ENCODE peak calls at places on chromosomes 12 and 14, in five cellular contexts. C is H1, Q is HCT116, E is HepG2, P is GM12878. G is an unnamed sample.
A peak's percentile ranks its signal among the peaks of the same experiment; 100 is the strongest.

GRCh38 chr12:39103552-39104165 is 198.3 kb upstream of the CPNE8 start:
- DNase-seq in C (no peak), P (peak; percentile 15), Q (peak; percentile 70), E (peak; percentile 59), G (peak; percentile 64)

GRCh38 chr14:95545769-95546168 is 10.9 kb downstream of the GLRX5 start:
- DNase-seq in E (no peak), Q (peak; percentile 53), C (no peak), P (no peak), G (no peak)

GRCh38 chr12:111268738-111269572 is 99.9 kb downstream of the PHETA1 start:
- DNase-seq in C (peak; percentile 81), Q (peak; percentile 6), E (no peak), P (no peak), G (no peak)

GRCh38 chr14:67464856-67465255 is 23.7 kb downstream of the TMEM229B start:
- DNase-seq in Q (no peak), C (no peak), P (no peak), E (no peak), G (no peak)

GRCh38 chr12:89494411-89495231 is 30.0 kb downstream of the GALNT4 start:
- DNase-seq in P (no peak), E (no peak), C (no peak), Q (no peak), G (no peak)

GRCh38 chr14:103684871-103685270 is 30.4 kb downstream of the XRCC3 start:
- DNase-seq in C (no peak), Q (no peak), P (no peak), E (no peak), G (no peak)

GRCh38 chr12:52305921-52306705 is 14.8 kb upstream of the KRT81 start:
- DNase-seq in P (no peak), Q (no peak), C (no peak), E (no peak), G (no peak)

GRCh38 chr14:78721756-78722455 is 551.7 kb downstream of the NRXN3 start:
- DNase-seq in C (no peak), E (no peak), P (no peak), Q (no peak), G (no peak)

GRCh38 chr12:91877461-91878230 is 268.0 kb downstream of the BTG1 start:
- DNase-seq in C (no peak), Q (no peak), E (no peak), P (no peak), G (no peak)

GRCh38 chr14:64117671-64118402 is 176.3 kb downstream of the ESR2 start:
- DNase-seq in C (no peak), Q (no peak), P (no peak), E (no peak), G (no peak)

GRCh38 chr14:34971801-34972200 is 11.0 kb upstream of the SRP54 start:
- DNase-seq in P (no peak), Q (no peak), C (no peak), E (no peak), G (no peak)

GRCh38 chr14:52834440-52834842 is 43.0 kb upstream of the GNPNAT1 start:
- DNase-seq in P (no peak), C (no peak), Q (no peak), E (no peak), G (no peak)

GRCh38 chr14:22594156-22594716 is 3.9 kb upstream of the ABHD4 start:
- DNase-seq in P (no peak), E (no peak), Q (no peak), C (no peak), G (no peak)

GRCh38 chr12:15701721-15702156 is 87.4 kb downstream of the EPS8 start:
- DNase-seq in E (no peak), C (no peak), Q (no peak), P (no peak), G (no peak)

GRCh38 chr14:92516344-92516965 is 2.9 kb downstream of the RIN3 start:
- DNase-seq in E (no peak), C (no peak), Q (no peak), P (no peak), G (no peak)

DNA sequence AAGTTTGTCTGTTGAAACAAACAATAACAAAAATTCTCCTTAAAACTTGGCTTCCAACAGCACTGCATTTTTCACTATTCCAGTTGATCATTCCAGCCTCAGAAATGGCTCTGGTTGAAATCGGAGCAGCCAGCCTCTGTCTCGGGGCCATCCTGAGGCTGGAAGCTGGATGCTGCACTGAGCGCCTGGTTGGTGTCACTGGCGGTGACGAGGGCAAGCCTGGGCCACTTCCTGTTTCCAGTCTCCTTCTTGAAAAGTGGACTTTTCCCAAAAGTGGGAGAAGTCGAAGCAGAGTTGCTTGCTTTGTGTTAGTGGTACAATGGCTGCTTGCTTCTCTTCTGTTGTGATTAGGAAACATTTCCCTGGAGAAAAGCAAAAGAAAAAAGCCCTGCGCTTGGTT is 48.7 kb downstream of the CCDC92 start:
- DNase-seq in Q (no peak), C (no peak), P (no peak), E (no peak), G (no peak)
- TF ChIP-seq ZNF274 in Q (no peak), C (no peak), P (no peak), E (no peak), G (no peak)

GRCh38 chr12:1821805-1822204 is 1.4 kb downstream of the LRTM2 start:
- DNase-seq in P (no peak), E (no peak), Q (no peak), C (no peak), G (peak; percentile 49)
- H3K27me3 ChIP-seq in P (peaks cover 8% of the 10 kb centered on the region), E (peaks cover 15% of the 10 kb centered on the region), Q (peaks cover 6% of the 10 kb centered on the region), C (peaks cover 31% of the 10 kb centered on the region), G (peaks cover 40% of the 10 kb centered on the region)

DNA sequence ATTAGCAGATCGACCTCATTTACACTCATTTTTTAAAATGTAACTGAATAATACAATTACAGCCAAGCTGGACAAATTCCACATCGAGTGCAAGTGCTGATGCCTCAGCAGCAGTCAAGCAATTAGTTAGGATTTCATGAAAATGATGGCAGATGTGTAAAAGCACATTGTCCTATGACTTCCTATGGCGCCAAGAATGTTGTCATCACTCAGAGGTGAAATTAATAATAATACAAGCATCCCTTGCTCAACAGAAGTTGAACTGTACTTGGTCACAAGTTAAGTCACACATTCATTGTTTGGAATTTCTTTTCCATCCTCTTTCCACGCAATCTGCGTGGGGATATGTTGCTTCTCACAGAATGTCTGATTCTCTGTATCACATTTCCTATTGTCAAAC is 117.3 kb downstream of the GTF2A1 start:
- DNase-seq in P (no peak), C (no peak), E (no peak), Q (no peak), G (no peak)
- TF ChIP-seq ZNF274 in P (no peak), C (no peak), E (no peak), Q (no peak), G (no peak)

GRCh38 chr12:54025507-54026393 is 2.5 kb upstream of the HOXC6 start:
- DNase-seq in P (no peak), Q (no peak), C (no peak), E (no peak), G (no peak)

GRCh38 chr12:54026640-54027441 is 1.4 kb upstream of the HOXC6 start:
- DNase-seq in P (no peak), Q (no peak), C (no peak), E (no peak), G (no peak)

GRCh38 chr12:54024127-54024526 is 4.1 kb upstream of the HOXC6 start:
- DNase-seq in P (no peak), Q (no peak), E (no peak), C (no peak), G (no peak)

GRCh38 chr12:54022960-54023884 is 5.0 kb upstream of the HOXC6 start:
- DNase-seq in Q (no peak), E (no peak), P (no peak), C (no peak), G (no peak)

GRCh38 chr12:54024581-54024980 is 3.7 kb upstream of the HOXC6 start:
- DNase-seq in E (no peak), Q (no peak), C (no peak), P (no peak), G (no peak)
- H3K27me3 ChIP-seq in E (peaks cover 2% of the 10 kb centered on the region), Q (no peaks in the 10 kb centered on the region), C (peaks cover 100% of the 10 kb centered on the region), P (peaks cover 5% of the 10 kb centered on the region), G (peaks cover 100% of the 10 kb centered on the region)

DNA sequence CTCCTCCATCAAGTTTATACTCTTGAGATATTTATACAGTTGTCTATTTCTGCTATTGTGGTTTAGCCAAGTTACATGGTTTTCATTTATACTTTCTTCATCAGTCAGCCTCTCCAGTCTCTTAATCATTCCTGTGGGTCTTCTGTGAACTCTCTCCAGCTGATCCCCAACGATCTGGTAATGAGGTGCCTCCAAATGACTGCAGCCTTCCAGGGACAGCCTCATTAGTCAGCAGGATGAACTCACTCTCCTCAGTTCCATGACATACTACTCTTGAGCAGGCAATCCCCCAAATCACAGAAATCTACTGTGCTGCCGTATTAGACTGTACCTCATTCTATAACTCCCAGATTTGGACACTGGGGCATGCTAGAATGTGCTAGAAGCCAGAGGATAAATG is 15.3 kb downstream of the AREL1 start:
- DNase-seq in C (no peak), P (no peak), Q (no peak), E (no peak), G (no peak)
- TF ChIP-seq ZNF274 in C (no peak), P (no peak), Q (no peak), E (no peak), G (no peak)

DNA sequence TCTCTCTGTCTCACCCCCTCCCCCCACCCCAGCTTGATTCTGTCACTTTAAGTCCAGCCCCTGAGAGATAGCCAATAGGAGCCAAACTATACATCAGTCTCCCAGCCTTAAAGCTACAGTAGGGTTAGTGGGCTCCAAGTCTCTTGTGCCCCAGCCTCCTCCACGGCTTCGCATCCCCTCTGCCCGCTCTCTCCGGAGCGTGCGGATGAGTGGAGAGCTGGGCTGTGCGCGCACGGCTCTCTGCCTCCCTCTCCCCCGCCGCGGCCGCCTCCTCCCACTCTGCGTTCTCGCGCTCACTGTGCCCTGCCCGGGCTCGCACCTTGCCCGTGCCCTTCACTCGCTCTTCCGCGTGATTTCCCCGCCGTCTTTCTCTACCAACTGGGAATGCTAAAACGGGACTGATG is at the start of gene ESRRB:
- DNase-seq in Q (peak; percentile 65), C (no peak), P (no peak), E (no peak), G (peak; percentile 54)
- H3K27me3 ChIP-seq in Q (peaks cover 24% of the 10 kb centered on the region), C (peaks cover 50% of the 10 kb centered on the region), P (peaks cover 16% of the 10 kb centered on the region), E (peaks cover 6% of the 10 kb centered on the region), G (peaks cover 59% of the 10 kb centered on the region)

GRCh38 chr14:99938896-99939295 is 126.3 kb upstream of the EVL start:
- DNase-seq in E (no peak), C (no peak), P (no peak), Q (no peak), G (no peak)

GRCh38 chr14:99937475-99938244 is 127.6 kb upstream of the EVL start:
- DNase-seq in P (no peak), E (no peak), Q (no peak), C (no peak), G (no peak)

GRCh38 chr14:99936738-99937474 is 128.3 kb upstream of the EVL start:
- DNase-seq in Q (no peak), P (peak; percentile 62), C (no peak), E (no peak), G (no peak)

GRCh38 chr14:99938376-99938775 is 126.8 kb upstream of the EVL start:
- DNase-seq in C (no peak), Q (no peak), P (no peak), E (no peak), G (no peak)

DNA sequence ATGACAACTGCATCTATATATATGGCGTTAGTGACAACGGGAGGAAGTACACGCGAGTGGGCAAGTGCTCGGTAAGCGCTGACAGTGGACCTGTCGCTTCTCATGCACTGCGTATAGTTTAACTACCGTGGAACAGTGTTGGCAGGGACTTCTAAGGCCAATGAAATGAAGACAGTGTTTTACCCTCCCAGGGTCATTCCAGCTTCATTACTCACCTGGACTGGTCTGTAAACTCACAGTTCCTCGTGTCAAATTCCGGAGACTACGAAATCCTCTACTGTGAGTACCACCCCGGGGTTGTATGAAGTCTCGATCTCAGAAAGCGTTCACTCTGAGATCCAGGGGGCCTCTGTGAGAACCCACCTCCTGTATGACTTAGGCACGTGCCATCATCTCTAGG is 129.2 kb upstream of the EVL start:
- DNase-seq in C (no peak), Q (no peak), P (no peak), E (no peak), G (no peak)
- TF ChIP-seq ZNF274 in C (no peak), Q (no peak), P (no peak), E (no peak), G (no peak)